ENCODE peak calls at places on chromosomes 13 and 19, in nine cellular contexts. H is left lung; D is CD8-positive, alpha-beta T cell; O is psoas muscle; N is dorsolateral prefrontal cortex; L is tibial artery; F is body of pancreas; W is right atrium auricular region; E is esophagus squamous epithelium. R is an unnamed sample.
A peak's percentile ranks its signal among the peaks of the same experiment; 100 is the strongest.

GRCh38 chr13:96998071-96998470 is 3.8 kb upstream of the OXGR1 start:
- DNase-seq in H (no peak), D (no peak), O (no peak), N (no peak), L (no peak), F (no peak), W (no peak), E (no peak), R (no peak)

GRCh38 chr19:42601811-42602443 is 7.2 kb upstream of the CEACAM8 start:
- DNase-seq in H (no peak), D (no peak), O (no peak), N (no peak), L (no peak), F (peak; percentile 34), W (no peak), E (no peak), R (no peak)

GRCh38 chr19:47456721-47457478 is 14.8 kb downstream of the SLC8A2 start:
- DNase-seq in H (no peak), D (no peak), O (peak; percentile 46), N (no peak), L (no peak), F (no peak), W (no peak), E (no peak), R (no peak)

GRCh38 chr19:53875602-53876340 is 6.2 kb upstream of the PRKCG start:
- DNase-seq in H (no peak), D (no peak), O (peak; percentile 6), N (no peak), L (no peak), F (no peak), W (no peak), E (no peak), R (no peak)

GRCh38 chr13:77861716-77862115 is 56.9 kb downstream of the EDNRB start:
- DNase-seq in H (no peak), D (no peak), O (no peak), N (no peak), L (no peak), F (no peak), W (no peak), E (no peak), R (no peak)

GRCh38 chr19:55251296-55252081 is 7.3 kb downstream of the PPP6R1 start:
- DNase-seq in H (no peak), D (peak; percentile 60), O (peak; percentile 32), N (no peak), L (no peak), F (no peak), W (no peak), E (no peak), R (no peak)

GRCh38 chr13:76004411-76004810 is 368.3 kb downstream of the LMO7 start:
- DNase-seq in H (no peak), D (no peak), O (no peak), N (no peak), L (no peak), F (no peak), W (no peak), E (no peak), R (no peak)

GRCh38 chr13:50685491-50685890 is 158.0 kb downstream of the DLEU7 start:
- DNase-seq in H (no peak), D (no peak), O (peak; percentile 75), N (peak; percentile 75), L (peak; percentile 74), F (peak; percentile 60), W (peak; percentile 86), E (no peak), R (no peak)

GRCh38 chr13:30725331-30726085 is 9.8 kb upstream of the ALOX5AP start:
- DNase-seq in H (no peak), D (no peak), O (no peak), N (no peak), L (no peak), F (peak; percentile 24), W (no peak), E (no peak), R (no peak)

GRCh38 chr13:76019421-76020044 is 383.4 kb downstream of the LMO7 start:
- DNase-seq in H (no peak), D (no peak), O (no peak), N (peak; percentile 55), L (no peak), F (no peak), W (no peak), E (no peak), R (no peak)

GRCh38 chr19:10209305-10209704 is 14.6 kb upstream of the DNMT1 start:
- DNase-seq in H (no peak), D (no peak), O (no peak), N (no peak), L (no peak), F (no peak), W (no peak), E (no peak), R (no peak)

GRCh38 chr19:14476663-14477401 is 1.7 kb upstream of the PTGER1 start:
- DNase-seq in H (no peak), D (peak; percentile 75), O (no peak), N (no peak), L (peak; percentile 73), F (no peak), W (peak; percentile 88), E (no peak), R (peak; percentile 41)

GRCh38 chr19:3536429-3537100 is 2.4 kb upstream of the TEKTIP1 start:
- DNase-seq in H (no peak), D (no peak), O (peak; percentile 78), N (peak; percentile 73), L (peak; percentile 32), F (no peak), W (peak; percentile 65), E (no peak), R (no peak)

GRCh38 chr13:104597554-104598240 is 1531.5 kb upstream of the SLC10A2 start:
- DNase-seq in H (no peak), D (no peak), O (no peak), N (no peak), L (no peak), F (no peak), W (no peak), E (no peak), R (no peak)

GRCh38 chr19:30096596-30097370 is 154.7 kb downstream of the URI1 start:
- DNase-seq in H (no peak), D (no peak), O (peak; percentile 36), N (no peak), L (no peak), F (no peak), W (no peak), E (no peak), R (no peak)

GRCh38 chr19:47096721-47097120 is 16.9 kb downstream of the ZC3H4 start:
- DNase-seq in H (no peak), D (no peak), O (peak; percentile 77), N (no peak), L (no peak), F (peak; percentile 64), W (no peak), E (no peak), R (no peak)

GRCh38 chr13:50126378-50127016 is 111.3 kb downstream of the KCNRG start:
- DNase-seq in H (no peak), D (peak; percentile 38), O (peak; percentile 56), N (peak; percentile 37), L (no peak), F (no peak), W (no peak), E (no peak), R (no peak)

GRCh38 chr19:12064266-12065099 is at the start of gene ZNF844:
- DNase-seq in H (peak; percentile 98), D (peak; percentile 68), O (peak; percentile 97), N (peak; percentile 97), L (peak; percentile 99), F (peak; percentile 99), W (peak; percentile 99), E (peak; percentile 61), R (peak; percentile 57)

GRCh38 chr19:12065100-12065538 is 588 bp downstream of the ZNF844 start:
- DNase-seq in H (peak; percentile 43), D (no peak), O (peak; percentile 58), N (no peak), L (peak; percentile 36), F (peak; percentile 51), W (no peak), E (no peak), R (no peak)
- H3K4me3 ChIP-seq in H (peak overlapping the region; percentile 77), D (peak overlapping the region; percentile 66), O (peak overlapping the region; percentile 95), N (peak overlapping the region; percentile 85), L (peak overlapping the region; percentile 88), F (peak overlapping the region; percentile 79), W (peak overlapping the region; percentile 91), E (peak overlapping the region; percentile 66), R (peak overlapping the region; percentile 97)

GRCh38 chr13:27621366-27622101 is at the start of gene POLR1D:
- DNase-seq in H (peak; percentile 88), D (peak; percentile 91), O (peak; percentile 88), N (peak; percentile 83), L (peak; percentile 71), F (peak; percentile 93), W (peak; percentile 67), E (peak; percentile 51), R (no peak)

GRCh38 chr13:27620377-27621115 is at the start of gene LNX2:
- DNase-seq in H (peak; percentile 98), D (peak; percentile 94), O (peak; percentile 99), N (peak; percentile 100), L (peak; percentile 98), F (peak; percentile 99), W (peak; percentile 98), E (peak; percentile 86), R (peak; percentile 90)

GRCh38 chr13:27621116-27621365 is 651 bp upstream of the POLR1D start:
- DNase-seq in H (no peak), D (no peak), O (no peak), N (no peak), L (no peak), F (no peak), W (no peak), E (no peak), R (no peak)

GRCh38 chr13:27619093-27619705 is 1.1 kb downstream of the LNX2 start:
- DNase-seq in H (no peak), D (no peak), O (no peak), N (no peak), L (no peak), F (peak; percentile 63), W (no peak), E (no peak), R (no peak)

GRCh38 chr13:27619711-27620376 is 485 bp downstream of the LNX2 start:
- DNase-seq in H (peak; percentile 44), D (peak; percentile 37), O (peak; percentile 78), N (no peak), L (peak; percentile 41), F (no peak), W (peak; percentile 62), E (no peak), R (no peak)
- TF ChIP-seq CTCF in H (peak; percentile 5), D (no peak), O (peak; percentile 37), N (peak; percentile 28), L (peak; percentile 48), F (peak; percentile 38), W (no peak), E (peak; percentile 55), R (peak; percentile 32)

DNA sequence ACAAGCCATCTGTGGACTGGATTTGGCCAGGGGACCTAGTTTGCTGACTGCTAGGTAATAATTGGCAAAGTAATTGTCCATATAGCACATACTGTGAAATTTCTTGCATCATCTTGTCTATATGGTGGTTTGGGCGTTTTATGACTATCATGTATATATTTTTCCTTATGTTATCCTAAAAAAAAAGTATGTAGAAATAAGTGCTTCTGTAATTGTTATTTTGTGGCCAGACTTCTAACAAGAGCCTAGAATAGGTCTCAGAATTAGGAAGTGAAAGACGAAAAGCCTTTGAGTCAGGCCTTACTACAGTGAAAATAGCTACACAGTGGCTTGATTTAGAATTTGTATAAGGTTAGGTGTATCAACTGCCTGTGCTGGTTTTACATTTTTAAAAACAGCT is 4.2 kb downstream of the FNDC3A start:
- DNase-seq in H (no peak), D (no peak), O (no peak), N (no peak), L (no peak), F (no peak), W (no peak), E (no peak), R (no peak)
- H3K27ac ChIP-seq in H (no peak overlapping the region), D (no peak overlapping the region), O (no peak overlapping the region), N (no peak overlapping the region), L (no peak overlapping the region), F (no peak overlapping the region), W (no peak overlapping the region), E (no peak overlapping the region), R (no peak overlapping the region)

GRCh38 chr13:20767309-20767943 is 6.3 kb downstream of the EEF1AKMT1 start:
- DNase-seq in H (no peak), D (no peak), O (no peak), N (no peak), L (no peak), F (no peak), W (no peak), E (no peak), R (no peak)
- H3K4me3 ChIP-seq in H (no peak overlapping the region), D (no peak overlapping the region), O (no peak overlapping the region), N (no peak overlapping the region), L (no peak overlapping the region), F (no peak overlapping the region), W (no peak overlapping the region), E (no peak overlapping the region), R (no peak overlapping the region)